ENCODE peak calls at places on chromosome 3, in five cellular contexts. A, E, J, B and C are unnamed samples.

GRCh38 chr3:52845157-52845556 is 10.3 kb upstream of the MUSTN1 start:
- DNase-seq in J (no peak), A (peak; percentile 54), B (peak; percentile 31), E (no peak), C (no peak)

GRCh38 chr3:18436213-18436612 is 11.1 kb upstream of the SATB1 start:
- DNase-seq in B (no peak), A (no peak), E (no peak), J (no peak), C (no peak)

GRCh38 chr3:72847282-72847681 is 963 bp downstream of the SHQ1 start:
- DNase-seq in J (no peak), A (no peak), E (no peak), B (no peak), C (no peak)

GRCh38 chr3:87810427-87810826 is 248.4 kb downstream of the CGGBP1 start:
- DNase-seq in B (no peak), E (no peak), J (no peak), A (no peak), C (no peak)

GRCh38 chr3:61855211-61855610 is 293.8 kb downstream of the PTPRG start:
- DNase-seq in B (no peak), E (no peak), A (no peak), J (no peak), C (no peak)

GRCh38 chr3:18666655-18667054 is 241.5 kb upstream of the SATB1 start:
- DNase-seq in J (no peak), B (no peak), A (no peak), E (no peak), C (no peak)

GRCh38 chr3:94593531-94594150 is 530.8 kb downstream of the NSUN3 start:
- DNase-seq in A (no peak), J (no peak), B (no peak), E (no peak), C (no peak)

GRCh38 chr3:143586565-143586964 is 261.7 kb downstream of the SLC9A9 start:
- DNase-seq in A (no peak), J (peak; percentile 38), E (no peak), B (peak; percentile 88), C (no peak)

GRCh38 chr3:181610973-181611265 is 100.8 kb upstream of the SOX2 start:
- DNase-seq in J (no peak), A (no peak), E (no peak), B (no peak), C (no peak)

GRCh38 chr3:11140054-11140712 is 14.1 kb upstream of the HRH1 start:
- DNase-seq in E (no peak), B (no peak), J (no peak), A (peak; percentile 94), C (peak; percentile 72)

GRCh38 chr3:144109944-144110343 is 138.3 kb downstream of the DIPK2A start:
- DNase-seq in A (no peak), E (no peak), B (no peak), J (no peak), C (no peak)